ENCODE peak calls at places on chromosomes 7 and 10, in five cellular contexts. E is adrenal gland, T is cardiac muscle cell, B is GM23338, C is fibroblast of lung. Y is an unnamed sample. For H3K36me3 and H3K27me3, the result is how much of the 10 kb centered on the place peaks cover.

GRCh38 chr7:107659666-107660065 is 962 bp upstream of the SLC26A4 start:
- DNase-seq in B (no peak), T (no peak), C (peak), E (no peak), Y (no peak)

GRCh38 chr10:89207181-89207800 is at the start of gene CH25H:
- DNase-seq in E (peak), B (peak), C (peak), T (peak), Y (peak)

GRCh38 chr7:85927226-85927625 is 716.5 kb upstream of the GRM3 start:
- DNase-seq in C (no peak), B (peak), E (no peak), T (no peak), Y (no peak)

GRCh38 chr7:142507799-142508198 is 241.5 kb upstream of the PRSS1 start:
- DNase-seq in E (no peak), B (no peak), C (no peak), T (no peak), Y (no peak)

GRCh38 chr10:120514035-120514620 is 57.1 kb downstream of the PLPP4 start:
- DNase-seq in E (peak), B (peak), T (peak), C (peak), Y (peak)

GRCh38 chr10:61804414-61804813 is 97.1 kb upstream of the ARID5B start:
- DNase-seq in T (no peak), C (peak), B (no peak), E (no peak), Y (no peak)

GRCh38 chr7:2978403-2978802 is 65.3 kb downstream of the CARD11 start:
- DNase-seq in C (peak), B (peak), E (peak), T (peak), Y (peak)

GRCh38 chr7:126302639-126303038 is 950.1 kb downstream of the GRM8 start:
- DNase-seq in T (no peak), E (no peak), C (no peak), B (peak), Y (no peak)

GRCh38 chr10:123678376-123678775 is 12.2 kb downstream of the GPR26 start:
- DNase-seq in E (no peak), T (no peak), C (no peak), B (peak), Y (peak)

GRCh38 chr7:45257284-45257683 is 99.7 kb downstream of the RAMP3 start:
- DNase-seq in T (no peak), E (no peak), B (no peak), C (no peak), Y (no peak)

GRCh38 chr7:2604608-2605174 is 27.1 kb upstream of the TTYH3 start:
- DNase-seq in T (no peak), B (no peak), C (no peak), E (no peak), Y (peak)

GRCh38 chr7:12949060-12950045 is 261.9 kb downstream of the ARL4A start:
- DNase-seq in B (no peak), C (peak), T (no peak), E (no peak), Y (no peak)

GRCh38 chr10:74988055-74988773 is 123.2 kb upstream of the SAMD8 start:
- DNase-seq in C (peak), T (no peak), B (no peak), E (no peak), Y (no peak)

GRCh38 chr10:84375011-84375410 is 46.6 kb downstream of the CCSER2 start:
- DNase-seq in T (peak), C (peak), B (peak), E (peak), Y (no peak)

GRCh38 chr7:131546126-131546525 is 10.3 kb downstream of the PODXL start:
- DNase-seq in E (no peak), T (no peak), C (no peak), B (no peak), Y (peak)

GRCh38 chr10:102408728-102409603 is 9.6 kb downstream of the PSD start:
- DNase-seq in E (peak), C (peak), B (peak), T (peak), Y (peak)

GRCh38 chr10:131141645-131142445 is 169.7 kb downstream of the TCERG1L start:
- DNase-seq in B (no peak), T (no peak), E (no peak), C (no peak), Y (peak)

GRCh38 chr10:124476043-124476725 is 14.6 kb downstream of the LHPP start:
- DNase-seq in B (no peak), E (no peak), C (no peak), T (no peak), Y (no peak)

GRCh38 chr10:126929391-126929790 is 24.2 kb downstream of the DOCK1 start:
- DNase-seq in E (no peak), B (no peak), T (no peak), C (no peak), Y (peak)

GRCh38 chr10:6195376-6195775 is 7.4 kb upstream of the PFKFB3 start:
- DNase-seq in C (peak), E (peak), B (no peak), T (no peak), Y (no peak)

GRCh38 chr7:7474436-7474835 is 61.2 kb downstream of the COL28A1 start:
- DNase-seq in E (no peak), C (no peak), T (no peak), B (no peak), Y (no peak)

GRCh38 chr7:381211-382117 is 91.5 kb downstream of the FOXL3 start:
- DNase-seq in B (no peak), C (no peak), E (no peak), T (no peak), Y (no peak)

GRCh38 chr10:14904316-14904732 is 25.7 kb downstream of the SUV39H2 start:
- DNase-seq in B (peak), E (peak), T (peak), C (peak), Y (peak)

GRCh38 chr7:40221836-40222235 is 87.0 kb downstream of the SUGCT start:
- DNase-seq in T (no peak), C (peak), B (no peak), E (no peak), Y (no peak)

GRCh38 chr10:89283174-89283987 is 18.5 kb upstream of the IFIT2 start:
- DNase-seq in T (no peak), E (peak), C (peak), B (no peak), Y (no peak)

GRCh38 chr10:970311-971149 is 17.7 kb upstream of the GTPBP4 start:
- DNase-seq in B (no peak), C (no peak), E (peak), T (no peak), Y (no peak)

GRCh38 chr7:111068618-111069017 is 22.3 kb upstream of the LRRN3 start:
- DNase-seq in C (no peak), E (no peak), B (no peak), T (no peak), Y (no peak)
- H3K4me3 ChIP-seq in C (no peak), E (no peak), B (no peak), T (no peak), Y (no peak)

GRCh38 chr7:99827040-99827778 is 604 bp upstream of the CYP3A43 start:
- DNase-seq in E (no peak), B (no peak), T (no peak), C (no peak), Y (no peak)
- H3K36me3 ChIP-seq in E (under half), B (under half), T (under half), C (under half), Y (under half)

DNA sequence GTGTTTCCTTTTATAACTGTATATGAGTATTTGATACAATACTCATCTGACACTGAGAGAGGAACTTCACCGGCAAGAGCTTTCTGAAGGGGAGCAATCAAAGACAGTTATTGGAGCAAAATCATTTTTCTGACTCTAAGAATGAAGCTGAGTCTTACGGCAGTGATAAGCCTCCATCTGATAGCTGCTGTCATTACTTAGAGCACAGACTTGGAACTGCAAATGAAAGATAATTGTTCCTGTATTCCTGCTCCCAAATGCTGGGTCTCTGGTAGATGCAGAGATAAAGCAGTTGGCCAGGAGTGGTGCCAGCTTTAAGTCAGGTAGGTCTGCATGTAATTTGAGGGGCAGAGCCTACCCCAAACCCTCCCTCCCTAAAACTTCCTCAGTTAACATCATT is 2.3 kb upstream of the PALS2 start:
- DNase-seq in E (no peak), B (no peak), C (no peak), T (no peak), Y (no peak)
- H3K27me3 ChIP-seq in E (under half), B (under half), C (under half), T (under half), Y (under half)

GRCh38 chr7:16070806-16071205 is 350.5 kb downstream of the CRPPA start:
- DNase-seq in E (no peak), C (no peak), T (no peak), B (no peak), Y (no peak)
- H3K4me3 ChIP-seq in E (no peak), C (no peak), T (no peak), B (no peak), Y (no peak)

Y was measured in H7.